ENCODE peak calls at places on chromosomes 12 and 14, in five cellular contexts. S is CD8-positive, alpha-beta T cell; J is T47D; Z is right atrium auricular region; K is RCC 7860. X is an unnamed sample.
A peak's percentile ranks its signal among the peaks of the same experiment; 100 is the strongest.

GRCh38 chr12:102769323-102769916 is 147.6 kb downstream of the PAH start:
- DNase-seq in J (peak; percentile 79), S (no peak), K (peak; percentile 31), Z (peak; percentile 79), X (peak; percentile 29)

GRCh38 chr12:106861984-106862894 is 87.8 kb downstream of the RIC8B start:
- DNase-seq in Z (no peak), S (no peak), K (no peak), J (no peak), X (no peak)

GRCh38 chr12:42129595-42130204 is 15.0 kb downstream of the GXYLT1 start:
- DNase-seq in J (peak; percentile 84), K (peak; percentile 58), S (no peak), Z (no peak), X (no peak)

GRCh38 chr14:103541494-103541943 is 12.5 kb downstream of the TRMT61A start:
- DNase-seq in S (no peak), Z (no peak), J (no peak), K (no peak), X (no peak)

GRCh38 chr14:58793096-58793740 is 155.5 kb downstream of the DACT1 start:
- DNase-seq in K (no peak), J (no peak), Z (no peak), S (no peak), X (no peak)

GRCh38 chr14:71933026-71933587 is 878 bp downstream of the RGS6 start:
- DNase-seq in S (no peak), J (peak; percentile 50), Z (no peak), K (no peak), X (peak; percentile 32)

GRCh38 chr14:68786491-68787234 is 6.2 kb downstream of the ZFP36L1 start:
- DNase-seq in S (no peak), K (peak; percentile 84), Z (peak; percentile 64), J (peak; percentile 67), X (no peak)

GRCh38 chr12:105214670-105215375 is 21.2 kb downstream of the APPL2 start:
- DNase-seq in Z (no peak), S (no peak), J (peak; percentile 65), K (peak; percentile 37), X (no peak)

GRCh38 chr12:108980831-108981618 is 39.8 kb downstream of the SVOP start:
- DNase-seq in Z (no peak), J (no peak), S (no peak), K (no peak), X (no peak)

GRCh38 chr12:97276198-97276580 is 186.4 kb upstream of the RMST start:
- DNase-seq in S (no peak), K (no peak), Z (no peak), J (no peak), X (peak; percentile 2)

GRCh38 chr14:88868558-88869159 is 44.2 kb downstream of the TTC8 start:
- DNase-seq in S (no peak), K (no peak), J (peak; percentile 63), Z (no peak), X (no peak)

GRCh38 chr12:42790761-42791151 is 201.2 kb upstream of the PRICKLE1 start:
- DNase-seq in K (peak; percentile 97), Z (no peak), J (no peak), S (no peak), X (no peak)

GRCh38 chr14:35438910-35439713 is 34.6 kb upstream of the NFKBIA start:
- DNase-seq in S (no peak), K (peak; percentile 6), J (peak; percentile 42), Z (no peak), X (no peak)

GRCh38 chr12:49415426-49416040 is 48.3 kb downstream of the SPATS2 start:
- DNase-seq in S (no peak), K (no peak), Z (no peak), J (no peak), X (no peak)

GRCh38 chr12:58346032-58346632 is 404.8 kb downstream of the ATP23 start:
- DNase-seq in J (peak; percentile 59), K (peak; percentile 63), Z (no peak), S (no peak), X (no peak)

GRCh38 chr14:54420478-54421116 is 20.6 kb downstream of the CNIH1 start:
- DNase-seq in Z (no peak), J (peak; percentile 71), S (no peak), K (no peak), X (peak; percentile 11)

GRCh38 chr12:58564721-58565120 is 355.6 kb downstream of the LRIG3 start:
- DNase-seq in Z (no peak), K (no peak), S (no peak), J (no peak), X (no peak)